ENCODE peak calls at places on chromosomes 4 and X, in seven cellular contexts. One of them, this sample, is unnamed.

GRCh38 chrX:19613645-19614323 is 98.5 kb upstream of the MAP3K15 start:
- DNase-seq in naive B cell: no peak
- DNase-seq in NCI-H345: peak
- DNase-seq in neural crest cell: no peak
- DNase-seq in left ventricle myocardium inferior: peak
- DNase-seq in hippocampal formation: no peak
- DNase-seq in astrocyte of the spinal cord: no peak
- DNase-seq in this sample: no peak

GRCh38 chr4:28443786-28444412 is 1583.3 kb downstream of the STIM2 start:
- DNase-seq in NCI-H345: no peak
- DNase-seq in left ventricle myocardium inferior: no peak
- DNase-seq in hippocampal formation: no peak
- DNase-seq in astrocyte of the spinal cord: no peak
- DNase-seq in naive B cell: no peak
- DNase-seq in neural crest cell: no peak
- DNase-seq in this sample: no peak

GRCh38 chr4:165326831-165327210 is 648 bp upstream of the MSMO1 start:
- DNase-seq in hippocampal formation: no peak
- DNase-seq in naive B cell: no peak
- DNase-seq in astrocyte of the spinal cord: no peak
- DNase-seq in left ventricle myocardium inferior: no peak
- DNase-seq in NCI-H345: peak
- DNase-seq in neural crest cell: no peak
- DNase-seq in this sample: no peak

GRCh38 chrX:140821280-140821679 is 111.7 kb downstream of the LINC00632 start:
- DNase-seq in naive B cell: no peak
- DNase-seq in NCI-H345: peak
- DNase-seq in astrocyte of the spinal cord: no peak
- DNase-seq in hippocampal formation: no peak
- DNase-seq in neural crest cell: no peak
- DNase-seq in left ventricle myocardium inferior: no peak
- DNase-seq in this sample: no peak

GRCh38 chr4:173448103-173448502 is 49.2 kb upstream of the SCRG1 start:
- DNase-seq in neural crest cell: no peak
- DNase-seq in hippocampal formation: peak
- DNase-seq in left ventricle myocardium inferior: peak
- DNase-seq in NCI-H345: peak
- DNase-seq in astrocyte of the spinal cord: no peak
- DNase-seq in naive B cell: no peak
- DNase-seq in this sample: no peak

GRCh38 chrX:69152398-69152797 is 12.9 kb downstream of the PJA1 start:
- DNase-seq in hippocampal formation: peak
- DNase-seq in left ventricle myocardium inferior: no peak
- DNase-seq in neural crest cell: no peak
- DNase-seq in naive B cell: no peak
- DNase-seq in NCI-H345: peak
- DNase-seq in astrocyte of the spinal cord: no peak
- DNase-seq in this sample: no peak

GRCh38 chrX:1323315-1323714 is 13.3 kb upstream of the IL3RA start:
- DNase-seq in astrocyte of the spinal cord: no peak
- DNase-seq in naive B cell: peak
- DNase-seq in NCI-H345: peak
- DNase-seq in neural crest cell: peak
- DNase-seq in left ventricle myocardium inferior: peak
- DNase-seq in hippocampal formation: no peak
- DNase-seq in this sample: no peak

GRCh38 chr4:139934336-139934735 is 219.6 kb downstream of the MAML3 start:
- DNase-seq in hippocampal formation: no peak
- DNase-seq in NCI-H345: no peak
- DNase-seq in astrocyte of the spinal cord: peak
- DNase-seq in naive B cell: no peak
- DNase-seq in neural crest cell: no peak
- DNase-seq in left ventricle myocardium inferior: no peak
- DNase-seq in this sample: no peak

GRCh38 chrX:111823068-111823467 is 52.9 kb upstream of the TRPC5OS start:
- DNase-seq in left ventricle myocardium inferior: no peak
- DNase-seq in neural crest cell: peak
- DNase-seq in hippocampal formation: peak
- DNase-seq in astrocyte of the spinal cord: no peak
- DNase-seq in naive B cell: no peak
- DNase-seq in NCI-H345: peak
- DNase-seq in this sample: no peak

GRCh38 chr4:16663722-16664121 is 234.7 kb downstream of the LDB2 start:
- DNase-seq in NCI-H345: no peak
- DNase-seq in left ventricle myocardium inferior: no peak
- DNase-seq in naive B cell: no peak
- DNase-seq in hippocampal formation: no peak
- DNase-seq in astrocyte of the spinal cord: no peak
- DNase-seq in neural crest cell: no peak
- DNase-seq in this sample: no peak

This sample was measured in frontal cortex.